ENCODE peak calls at places on chromosome 4, in seven cellular contexts. B is endodermal cell, S is ovary, V is adrenal gland, O is A549, I is IMR-90, Z is osteoblast. A is an unnamed sample.

GRCh38 chr4:186762361-186762760 is 38.7 kb upstream of the FAT1 start:
- DNase-seq in B (no peak), S (no peak), V (no peak), O (no peak), I (peak; percentile 5), Z (no peak), A (no peak)

GRCh38 chr4:818106-818921 is 7.6 kb downstream of the CPLX1 start:
- DNase-seq in B (peak; percentile 39), S (no peak), V (no peak), O (no peak), I (no peak), Z (peak; percentile 82), A (no peak)

GRCh38 chr4:53702334-53703266 is 111.3 kb upstream of the LNX1 start:
- DNase-seq in B (peak; percentile 76), S (peak; percentile 90), V (peak; percentile 78), O (peak; percentile 10), I (peak; percentile 77), Z (peak; percentile 84), A (peak; percentile 87)

GRCh38 chr4:5033266-5033945 is 14.1 kb upstream of the CYTL1 start:
- DNase-seq in B (no peak), S (no peak), V (peak; percentile 30), O (no peak), I (no peak), Z (no peak), A (peak; percentile 21)

GRCh38 chr4:73343432-73343831 is 60.7 kb upstream of the ALB start:
- DNase-seq in B (peak; percentile 60), S (no peak), V (no peak), O (no peak), I (no peak), Z (no peak), A (no peak)

GRCh38 chr4:106803107-106803506 is 233.0 kb downstream of the DKK2 start:
- DNase-seq in B (no peak), S (no peak), V (no peak), O (no peak), I (no peak), Z (no peak), A (no peak)

GRCh38 chr4:176709417-176709816 is 83.3 kb downstream of the VEGFC start:
- DNase-seq in B (peak; percentile 30), S (no peak), V (no peak), O (no peak), I (no peak), Z (no peak), A (no peak)

GRCh38 chr4:72567036-72567435 is 2.0 kb downstream of the ADAMTS3 start:
- DNase-seq in B (no peak), S (no peak), V (no peak), O (no peak), I (no peak), Z (no peak), A (no peak)

GRCh38 chr4:15234585-15235126 is 193.2 kb upstream of the C1QTNF7 start:
- DNase-seq in B (no peak), S (no peak), V (no peak), O (no peak), I (peak; percentile 98), Z (peak; percentile 86), A (peak; percentile 30)

GRCh38 chr4:157447195-157447594 is 226.7 kb downstream of the GRIA2 start:
- DNase-seq in B (no peak), S (no peak), V (no peak), O (no peak), I (no peak), Z (no peak), A (no peak)

DNA sequence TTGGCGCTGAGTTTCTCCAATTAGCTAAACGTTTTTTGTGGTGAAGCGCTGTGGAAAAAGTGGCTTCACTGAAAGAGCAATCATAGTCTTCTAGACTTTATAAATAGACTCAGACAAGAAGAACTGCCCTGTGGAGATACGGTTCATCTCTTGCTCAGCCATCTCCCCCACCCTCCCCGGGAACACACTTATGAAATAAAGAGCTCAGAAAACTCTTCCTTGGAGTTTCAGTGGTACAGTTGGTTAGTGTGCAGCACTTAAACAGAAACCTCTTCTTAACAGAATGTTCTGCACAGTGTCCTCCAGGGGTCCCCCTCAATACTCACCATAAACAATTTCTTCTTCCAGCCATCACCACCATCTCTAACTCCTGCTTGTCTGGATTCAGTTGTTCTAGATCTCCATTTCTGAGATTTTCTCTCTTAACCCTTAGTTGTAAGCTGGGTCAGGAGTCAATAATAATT is 313.0 kb downstream of the ARHGAP10 start:
- DNase-seq in B (no peak), S (no peak), V (no peak), O (no peak), I (no peak), Z (peak; percentile 74), A (no peak)
- H3K4me1 ChIP-seq in B (no peaks in the 10 kb centered on the region), S (peaks cover 2% of the 10 kb centered on the region), V (no peaks in the 10 kb centered on the region), O (no peaks in the 10 kb centered on the region), I (no peaks in the 10 kb centered on the region), Z (no peaks in the 10 kb centered on the region), A (peaks cover 11% of the 10 kb centered on the region)

GRCh38 chr4:126192506-126192905 is 877.8 kb downstream of the FAT4 start:
- DNase-seq in B (no peak), S (no peak), V (no peak), O (no peak), I (no peak), Z (no peak), A (no peak)

GRCh38 chr4:126191536-126191935 is 876.8 kb downstream of the FAT4 start:
- DNase-seq in B (no peak), S (no peak), V (no peak), O (no peak), I (no peak), Z (no peak), A (no peak)
- H3K4me1 ChIP-seq in B (no peaks in the 10 kb centered on the region), S (no peaks in the 10 kb centered on the region), V (no peaks in the 10 kb centered on the region), O (no peaks in the 10 kb centered on the region), I (no peaks in the 10 kb centered on the region), Z (no peaks in the 10 kb centered on the region), A (no peaks in the 10 kb centered on the region)

GRCh38 chr4:185219551-185220344 is 10.3 kb downstream of the SNX25 start:
- DNase-seq in B (no peak), S (peak; percentile 82), V (peak; percentile 84), O (no peak), I (peak; percentile 78), Z (no peak), A (peak; percentile 58)
- H3K4me1 ChIP-seq in B (no peaks in the 10 kb centered on the region), S (peaks cover 14% of the 10 kb centered on the region), V (peaks cover 15% of the 10 kb centered on the region), O (no peaks in the 10 kb centered on the region), I (peaks cover 10% of the 10 kb centered on the region), Z (peaks cover 45% of the 10 kb centered on the region), A (peaks cover 8% of the 10 kb centered on the region)

DNA sequence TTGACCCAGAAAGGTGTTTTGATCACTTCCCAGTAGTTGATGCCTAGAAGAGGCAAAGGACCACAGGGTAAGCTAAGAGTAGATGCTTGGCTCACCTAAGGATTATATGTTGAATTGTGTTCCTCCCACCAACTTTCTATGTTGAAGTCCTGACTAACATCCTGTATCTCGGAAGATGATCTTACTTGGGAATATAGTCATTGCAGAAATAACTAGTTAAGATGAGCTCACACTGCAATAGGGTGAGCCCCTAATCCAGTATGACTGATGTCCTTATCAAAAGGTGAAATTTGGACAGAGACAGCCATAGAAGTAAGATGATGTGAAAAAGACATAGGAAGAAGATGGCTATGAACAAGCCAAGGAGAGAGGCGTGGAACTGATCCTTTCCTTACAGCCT is 3.3 kb upstream of the HMGB2 start:
- DNase-seq in B (no peak), S (no peak), V (no peak), O (no peak), I (peak; percentile 23), Z (peak; percentile 10), A (no peak)
- H3K4me1 ChIP-seq in B (no peaks in the 10 kb centered on the region), S (no peaks in the 10 kb centered on the region), V (peaks cover 11% of the 10 kb centered on the region), O (peaks cover 5% of the 10 kb centered on the region), I (no peaks in the 10 kb centered on the region), Z (peaks cover 19% of the 10 kb centered on the region), A (peaks cover 15% of the 10 kb centered on the region)

DNA sequence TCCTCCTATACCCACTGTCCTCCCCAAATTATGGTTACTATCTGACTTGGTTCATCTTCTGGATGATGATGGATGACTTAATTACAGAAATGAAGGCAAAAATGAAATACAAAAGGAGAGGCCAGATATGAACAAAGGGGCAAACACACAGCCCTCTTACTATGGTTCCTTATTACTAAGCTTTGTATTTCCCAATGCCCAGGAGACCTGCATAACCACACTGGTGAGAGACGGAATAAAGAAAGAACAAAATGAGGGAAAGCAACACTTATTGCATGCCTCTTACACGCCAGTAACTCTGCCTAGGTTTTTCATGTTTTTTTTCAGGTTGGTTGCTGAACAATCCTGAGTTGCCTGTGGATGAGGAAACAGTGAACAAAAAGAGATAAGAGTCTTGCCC is 120.5 kb downstream of the SLC10A7 start:
- DNase-seq in B (no peak), S (no peak), V (no peak), O (no peak), I (no peak), Z (no peak), A (no peak)
- H3K4me1 ChIP-seq in B (no peaks in the 10 kb centered on the region), S (no peaks in the 10 kb centered on the region), V (no peaks in the 10 kb centered on the region), O (no peaks in the 10 kb centered on the region), I (no peaks in the 10 kb centered on the region), Z (no peaks in the 10 kb centered on the region), A (no peaks in the 10 kb centered on the region)

DNA sequence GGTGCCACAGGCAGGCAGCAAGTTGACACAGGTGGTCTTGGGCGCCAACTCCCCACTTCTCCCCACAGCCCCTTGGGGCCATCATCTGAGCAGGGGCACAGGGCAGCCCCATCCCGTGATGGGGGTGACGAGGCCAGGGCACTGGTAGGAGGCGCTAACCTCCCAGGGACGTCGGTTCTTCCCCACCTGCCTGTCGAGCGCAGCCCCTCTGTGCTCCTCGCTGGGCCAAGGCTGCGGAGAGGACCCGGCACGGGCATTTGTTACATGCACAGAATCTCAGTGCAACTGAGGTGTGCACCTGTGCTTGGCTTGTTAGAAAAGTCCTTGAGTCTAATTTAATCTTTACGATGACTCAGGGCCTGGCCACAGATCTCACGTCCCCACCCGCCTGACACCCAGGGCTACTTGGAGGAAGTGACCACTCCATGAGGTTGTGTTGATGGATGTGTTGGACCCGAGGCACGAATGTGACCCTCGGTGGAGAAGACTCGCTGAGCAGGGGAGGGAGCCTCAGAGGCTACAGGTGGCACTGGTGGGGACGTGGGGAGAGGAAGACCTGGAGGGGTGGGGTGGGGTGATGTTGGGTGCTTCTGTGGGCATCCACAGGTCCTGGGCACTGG is 3.1 kb upstream of the SH3TC1 start:
- DNase-seq in B (no peak), S (no peak), V (no peak), O (no peak), I (no peak), Z (peak; percentile 80), A (no peak)
- H3K4me1 ChIP-seq in B (no peaks in the 10 kb centered on the region), S (peaks cover 22% of the 10 kb centered on the region), V (peaks cover 40% of the 10 kb centered on the region), O (peaks cover 38% of the 10 kb centered on the region), I (peaks cover 14% of the 10 kb centered on the region), Z (peaks cover 31% of the 10 kb centered on the region), A (peaks cover 49% of the 10 kb centered on the region)

A was measured in heart right ventricle.